ENCODE peak calls at places on chromosomes 4 and X, in eight cellular contexts. X, G, E, R, Y, F, C and P are unnamed samples.

GRCh38 chrX:10507876-10508275 is 112.5 kb downstream of the MID1 start:
- DNase-seq in E (no peak), G (no peak), C (no peak), F (no peak), R (no peak), X (no peak), Y (no peak), P (no peak)

GRCh38 chrX:4175221-4175620 is 461.8 kb upstream of the PRKX start:
- DNase-seq in X (no peak), R (no peak), Y (no peak), E (no peak), C (no peak), G (no peak), F (no peak), P (no peak)

GRCh38 chr4:116217781-116218180 is 867.6 kb downstream of the TRAM1L1 start:
- DNase-seq in Y (no peak), R (no peak), E (no peak), F (no peak), C (no peak), X (no peak), G (no peak), P (no peak)

GRCh38 chr4:128653514-128654420 is 155.7 kb upstream of the JADE1 start:
- DNase-seq in X (peak), F (no peak), R (no peak), C (no peak), G (no peak), Y (peak), E (peak), P (peak)

GRCh38 chr4:1683371-1683902 is 676 bp downstream of the FAM53A start:
- DNase-seq in F (peak), X (peak), C (peak), R (no peak), G (peak), Y (peak), E (peak), P (peak)

GRCh38 chr4:184309241-184310170 is 91.8 kb upstream of the ENPP6 start:
- DNase-seq in E (no peak), Y (no peak), G (no peak), X (no peak), C (no peak), F (no peak), R (no peak), P (no peak)

GRCh38 chr4:185263419-185263818 is 54.0 kb downstream of the SNX25 start:
- DNase-seq in Y (no peak), R (no peak), E (no peak), F (no peak), C (no peak), G (no peak), X (no peak), P (no peak)

GRCh38 chr4:182179105-182179504 is 64.1 kb upstream of the TENM3 start:
- DNase-seq in R (no peak), X (peak), G (peak), C (peak), F (no peak), E (no peak), Y (peak), P (no peak)

GRCh38 chrX:132505116-132505515 is 16.3 kb upstream of the MBNL3 start:
- DNase-seq in C (peak), G (no peak), E (no peak), X (peak), R (no peak), Y (peak), F (no peak), P (peak)

GRCh38 chr4:76125816-76126215 is 22.4 kb downstream of the NUP54 start:
- DNase-seq in Y (no peak), E (no peak), R (no peak), F (no peak), G (no peak), C (no peak), X (no peak), P (no peak)

GRCh38 chrX:154542723-154543424 is 3.8 kb downstream of the G6PD start:
- DNase-seq in X (no peak), R (no peak), Y (no peak), C (no peak), F (no peak), E (no peak), G (no peak), P (no peak)